ENCODE peak calls at places on chromosomes 6 and 20, in four cellular contexts. I, J, Y and C are unnamed samples.
A peak's percentile ranks its signal among the peaks of the same experiment; 100 is the strongest.

GRCh38 chr6:110654096-110654820 is 161.0 kb downstream of the CDK19 start:
- DNase-seq in I (peak; percentile 25), J (no peak), Y (no peak), C (peak; percentile 82)

GRCh38 chr6:43746613-43747101 is 23.4 kb upstream of the VEGFA start:
- DNase-seq in I (no peak), J (no peak), Y (no peak), C (no peak)

GRCh38 chr20:4730782-4731181 is 9.1 kb downstream of the PRND start:
- DNase-seq in I (peak; percentile 11), J (no peak), Y (no peak), C (no peak)

GRCh38 chr20:34627458-34627857 is 49.4 kb downstream of the PIGU start:
- DNase-seq in I (no peak), J (no peak), Y (no peak), C (no peak)

GRCh38 chr20:45343445-45343866 is 4.8 kb downstream of the SDC4 start:
- DNase-seq in I (no peak), J (no peak), Y (no peak), C (no peak)

GRCh38 chr20:61303675-61304074 is 51.6 kb downstream of the CDH4 start:
- DNase-seq in I (no peak), J (no peak), Y (no peak), C (no peak)

GRCh38 chr6:28764014-28764723 is 159.6 kb downstream of the TRIM27 start:
- DNase-seq in I (no peak), J (no peak), Y (no peak), C (no peak)

GRCh38 chr20:36856691-36857635 is 19.0 kb upstream of the TLDC2 start:
- DNase-seq in I (peak; percentile 56), J (no peak), Y (no peak), C (no peak)

GRCh38 chr6:148824960-148825359 is 78.1 kb downstream of the UST start:
- DNase-seq in I (no peak), J (no peak), Y (no peak), C (no peak)

GRCh38 chr6:89528865-89529264 is 95.9 kb downstream of the ANKRD6 start:
- DNase-seq in I (no peak), J (no peak), Y (no peak), C (no peak)

GRCh38 chr6:150140236-150140969 is 2.4 kb upstream of the PPP1R14C start:
- DNase-seq in I (no peak), J (no peak), Y (no peak), C (no peak)

GRCh38 chr6:46296586-46296985 is 125.8 kb upstream of the ENPP5 start:
- DNase-seq in I (no peak), J (no peak), Y (no peak), C (no peak)

GRCh38 chr6:109224107-109224875 is 129.0 kb downstream of the CEP57L1 start:
- DNase-seq in I (no peak), J (no peak), Y (no peak), C (no peak)

GRCh38 chr20:12047838-12048432 is 130.2 kb downstream of the BTBD3 start:
- DNase-seq in I (peak; percentile 74), J (no peak), Y (no peak), C (peak; percentile 75)

GRCh38 chr6:63802606-63803206 is 167.1 kb downstream of the PHF3 start:
- DNase-seq in I (peak; percentile 53), J (no peak), Y (no peak), C (peak; percentile 42)

GRCh38 chr20:20370087-20370575 is 2.2 kb downstream of the INSM1 start:
- DNase-seq in I (no peak), J (no peak), Y (no peak), C (no peak)

GRCh38 chr6:13614126-13614925 is 809 bp upstream of the NOL7 start:
- DNase-seq in I (no peak), J (no peak), Y (peak; percentile 17), C (peak; percentile 40)

GRCh38 chr6:130593948-130594347 is 228.1 kb downstream of the TMEM200A start:
- DNase-seq in I (no peak), J (no peak), Y (no peak), C (no peak)

GRCh38 chr20:58673119-58673518 is 19.5 kb upstream of the NPEPL1 start:
- DNase-seq in I (no peak), J (no peak), Y (no peak), C (no peak)

GRCh38 chr20:22583773-22584629 is at the start of gene FOXA2:
- DNase-seq in I (no peak), J (no peak), Y (peak; percentile 43), C (no peak)

GRCh38 chr6:127811939-127812338 is 88.9 kb downstream of the THEMIS start:
- DNase-seq in I (no peak), J (no peak), Y (no peak), C (no peak)